ENCODE peak calls at places on chromosomes 6 and 20, in ten cellular contexts. U is lower leg skin; V is PC-3; H is spleen; X is lower lobe of right lung; A is heart left ventricle; B is upper lobe of left lung; K is cardiac muscle cell; Q is CD8-positive, alpha-beta memory T cell; N is small intestine. E is an unnamed sample.
A peak's percentile ranks its signal among the peaks of the same experiment; 100 is the strongest.

GRCh38 chr6:46419576-46420002 is 71.7 kb downstream of the RCAN2 start:
- DNase-seq in U (no peak), V (peak; percentile 83), H (no peak), X (no peak), A (peak; percentile 65), B (no peak), K (peak; percentile 80), Q (no peak), N (peak; percentile 75), E (no peak)

GRCh38 chr20:50034567-50035170 is 51.9 kb downstream of the SNAI1 start:
- DNase-seq in U (no peak), V (peak; percentile 88), H (no peak), X (no peak), A (no peak), B (no peak), K (no peak), Q (no peak), N (no peak), E (no peak)

GRCh38 chr6:89999995-90000825 is 105.9 kb downstream of the GJA10 start:
- DNase-seq in U (no peak), V (no peak), H (no peak), X (no peak), A (no peak), B (no peak), K (no peak), Q (no peak), N (no peak), E (no peak)

GRCh38 chr6:23218751-23219150 is 649.4 kb downstream of the HDGFL1 start:
- DNase-seq in U (no peak), V (no peak), H (no peak), X (no peak), A (no peak), B (no peak), K (no peak), Q (no peak), N (no peak), E (no peak)

GRCh38 chr6:152948150-152948768 is 34.6 kb downstream of the FBXO5 start:
- DNase-seq in U (no peak), V (peak; percentile 66), H (no peak), X (no peak), A (no peak), B (no peak), K (peak; percentile 60), Q (no peak), N (peak; percentile 34), E (no peak)

GRCh38 chr6:142377112-142377848 is 75.5 kb downstream of the ADGRG6 start:
- DNase-seq in U (no peak), V (peak; percentile 55), H (no peak), X (no peak), A (no peak), B (no peak), K (peak; percentile 59), Q (no peak), N (no peak), E (no peak)

GRCh38 chr6:73854998-73855718 is 159.2 kb downstream of the CD109 start:
- DNase-seq in U (no peak), V (peak; percentile 76), H (no peak), X (no peak), A (peak; percentile 23), B (no peak), K (peak; percentile 76), Q (no peak), N (peak; percentile 38), E (no peak)

GRCh38 chr6:18016133-18016532 is 28.7 kb upstream of the KIF13A start:
- DNase-seq in U (no peak), V (no peak), H (no peak), X (no peak), A (no peak), B (no peak), K (no peak), Q (no peak), N (no peak), E (no peak)

GRCh38 chr6:114304304-114304887 is 38.4 kb downstream of the HS3ST5 start:
- DNase-seq in U (no peak), V (peak; percentile 64), H (no peak), X (no peak), A (no peak), B (no peak), K (peak; percentile 44), Q (no peak), N (peak; percentile 25), E (no peak)

GRCh38 chr20:50186987-50187402 is 3.6 kb upstream of the CEBPB start:
- DNase-seq in U (no peak), V (peak; percentile 35), H (no peak), X (no peak), A (no peak), B (peak; percentile 58), K (no peak), Q (no peak), N (no peak), E (no peak)

GRCh38 chr6:155080876-155081845 is 86.0 kb downstream of the TIAM2 start:
- DNase-seq in U (no peak), V (no peak), H (no peak), X (no peak), A (no peak), B (no peak), K (peak; percentile 47), Q (no peak), N (no peak), E (no peak)

GRCh38 chr20:37542281-37542680 is 14.6 kb upstream of the BLCAP start:
- DNase-seq in U (no peak), V (peak; percentile 99), H (no peak), X (no peak), A (no peak), B (no peak), K (no peak), Q (no peak), N (no peak), E (no peak)

GRCh38 chr6:168605964-168606363 is 165.0 kb downstream of the SMOC2 start:
- DNase-seq in U (peak; percentile 39), V (no peak), H (no peak), X (no peak), A (no peak), B (no peak), K (no peak), Q (no peak), N (peak; percentile 25), E (no peak)

GRCh38 chr6:38715016-38715809 is at the start of gene DNAH8:
- DNase-seq in U (no peak), V (no peak), H (peak; percentile 75), X (no peak), A (no peak), B (peak; percentile 83), K (peak; percentile 38), Q (no peak), N (no peak), E (no peak)

GRCh38 chr20:1229541-1229940 is 3.7 kb downstream of the RAD21L1 start:
- DNase-seq in U (no peak), V (no peak), H (no peak), X (no peak), A (no peak), B (no peak), K (no peak), Q (no peak), N (no peak), E (no peak)

GRCh38 chr20:1225263-1225728 is 548 bp upstream of the RAD21L1 start:
- DNase-seq in U (no peak), V (peak; percentile 41), H (no peak), X (no peak), A (no peak), B (no peak), K (no peak), Q (no peak), N (no peak), E (peak; percentile 86)

GRCh38 chr20:1225729-1226313 is at the start of gene RAD21L1:
- DNase-seq in U (peak; percentile 94), V (peak; percentile 70), H (peak; percentile 92), X (peak; percentile 80), A (peak; percentile 68), B (peak; percentile 95), K (peak; percentile 88), Q (peak; percentile 81), N (peak; percentile 81), E (peak; percentile 89)

GRCh38 chr20:1224205-1224604 is 1.6 kb upstream of the RAD21L1 start:
- DNase-seq in U (no peak), V (no peak), H (no peak), X (no peak), A (no peak), B (peak; percentile 15), K (no peak), Q (no peak), N (no peak), E (no peak)

GRCh38 chr20:1227121-1227582 is 1.3 kb downstream of the RAD21L1 start:
- DNase-seq in U (no peak), V (no peak), H (no peak), X (no peak), A (no peak), B (no peak), K (no peak), Q (no peak), N (no peak), E (no peak)
- H3K4me3 ChIP-seq in U (no peak overlapping the region), V (peak overlapping the region; percentile 99), H (peak overlapping the region; percentile 58), X (peak overlapping the region; percentile 72), A (peak overlapping the region; percentile 66), B (no peak overlapping the region), K (no peak overlapping the region), Q (peak overlapping the region; percentile 66), N (no peak overlapping the region), E (peak overlapping the region; percentile 74)

GRCh38 chr6:26743157-26743821 is 83.7 kb upstream of the ZNF322 start:
- DNase-seq in U (no peak), V (no peak), H (no peak), X (no peak), A (no peak), B (peak; percentile 38), K (peak; percentile 10), Q (no peak), N (no peak), E (no peak)
- H3K4me3 ChIP-seq in U (no peak overlapping the region), V (no peak overlapping the region), H (no peak overlapping the region), X (no peak overlapping the region), A (no peak overlapping the region), B (no peak overlapping the region), K (peak overlapping the region; percentile 30), Q (no peak overlapping the region), N (no peak overlapping the region), E (no peak overlapping the region)

DNA sequence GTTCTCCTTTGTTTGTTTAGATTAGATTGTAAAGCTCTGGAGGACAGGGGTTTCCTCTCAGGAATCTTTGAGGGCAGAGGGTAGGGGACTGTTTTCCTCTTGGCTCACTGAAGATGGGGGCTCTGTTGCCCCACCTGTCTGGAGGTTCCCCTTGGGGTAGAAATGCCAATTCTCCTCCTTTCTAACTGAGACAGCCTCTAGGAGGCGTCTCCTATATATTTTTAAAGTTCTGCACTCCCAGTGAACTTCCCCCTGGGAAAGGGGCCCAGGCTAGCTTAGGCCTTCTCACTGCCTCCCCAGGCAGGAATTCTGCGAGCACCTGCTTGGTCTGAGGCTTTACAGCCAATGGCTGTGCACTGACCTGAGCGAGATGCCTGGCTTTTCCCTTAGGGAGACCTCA is 24.8 kb upstream of the SRF start:
- DNase-seq in U (no peak), V (no peak), H (no peak), X (no peak), A (no peak), B (no peak), K (no peak), Q (no peak), N (no peak), E (no peak)
- H3K4me3 ChIP-seq in U (no peak overlapping the region), V (no peak overlapping the region), H (no peak overlapping the region), X (no peak overlapping the region), A (no peak overlapping the region), B (no peak overlapping the region), K (no peak overlapping the region), Q (no peak overlapping the region), N (no peak overlapping the region), E (no peak overlapping the region)

DNA sequence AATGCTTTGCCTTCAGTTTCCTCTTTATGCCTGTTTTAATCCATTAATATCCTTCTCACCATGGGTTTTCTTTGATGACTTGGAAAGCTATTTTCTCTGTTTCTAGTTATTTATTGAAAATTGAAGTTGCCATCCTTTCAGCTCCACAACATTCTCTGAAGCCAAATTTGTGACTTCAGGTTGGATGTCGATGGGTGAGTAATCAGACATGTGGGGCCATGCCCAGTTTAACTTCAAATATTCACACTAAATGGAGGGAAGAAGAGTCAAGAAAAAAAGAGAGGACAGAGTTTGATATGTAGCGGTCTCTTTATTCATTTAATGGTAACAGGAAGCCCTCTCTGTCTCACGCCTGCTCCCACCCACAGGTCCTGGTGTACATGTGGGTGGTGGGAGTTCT is 89.1 kb upstream of the RIPOR2 start:
- DNase-seq in U (no peak), V (no peak), H (no peak), X (no peak), A (no peak), B (no peak), K (no peak), Q (no peak), N (no peak), E (no peak)
- H3K4me3 ChIP-seq in U (no peak overlapping the region), V (no peak overlapping the region), H (no peak overlapping the region), X (no peak overlapping the region), A (no peak overlapping the region), B (no peak overlapping the region), K (no peak overlapping the region), Q (no peak overlapping the region), N (no peak overlapping the region), E (no peak overlapping the region)